ENCODE peak calls at places on chromosomes 13 and 19, in six cellular contexts. D is MM.1S, L is neural progenitor cell, O is trophoblast cell, X is DND-41, Z is GM12878. W is an unnamed sample.
A peak's percentile ranks its signal among the peaks of the same experiment; 100 is the strongest.

GRCh38 chr13:88086577-88086976 is 415.4 kb downstream of the SLITRK5 start:
- DNase-seq in D (peak; percentile 61), L (no peak), O (no peak), X (no peak), Z (no peak), W (no peak)

GRCh38 chr13:111893607-111894443 is 173.1 kb upstream of the SOX1 start:
- DNase-seq in D (no peak), L (peak; percentile 73), O (no peak), X (no peak), Z (no peak), W (no peak)

GRCh38 chr19:18650468-18651001 is 13.7 kb downstream of the KLHL26 start:
- DNase-seq in D (no peak), L (peak; percentile 37), O (no peak), X (no peak), Z (no peak), W (no peak)

GRCh38 chr13:24557121-24557520 is 44.5 kb upstream of the PARP4 start:
- DNase-seq in D (no peak), L (no peak), O (no peak), X (no peak), Z (no peak), W (no peak)

GRCh38 chr13:41603917-41604316 is 146.6 kb downstream of the RGCC start:
- DNase-seq in D (no peak), L (no peak), O (no peak), X (no peak), Z (no peak), W (no peak)

GRCh38 chr13:77325371-77325941 is 1.4 kb downstream of the MYCBP2 start:
- DNase-seq in D (peak; percentile 70), L (no peak), O (no peak), X (peak; percentile 33), Z (no peak), W (peak; percentile 62)

GRCh38 chr19:34595683-34596082 is 81.3 kb downstream of the SCGB2B2 start:
- DNase-seq in D (no peak), L (no peak), O (no peak), X (no peak), Z (no peak), W (no peak)

GRCh38 chr13:91456837-91457236 is 58.4 kb downstream of the GPC5 start:
- DNase-seq in D (no peak), L (no peak), O (no peak), X (no peak), Z (no peak), W (no peak)

GRCh38 chr13:23771966-23772365 is 117.2 kb downstream of the MIPEP start:
- DNase-seq in D (no peak), L (no peak), O (peak; percentile 66), X (no peak), Z (no peak), W (no peak)

GRCh38 chr13:75704942-75705320 is 68.8 kb downstream of the LMO7 start:
- DNase-seq in D (no peak), L (no peak), O (peak; percentile 96), X (no peak), Z (no peak), W (no peak)

GRCh38 chr19:40640744-40641143 is 39.6 kb downstream of the LTBP4 start:
- DNase-seq in D (no peak), L (no peak), O (no peak), X (no peak), Z (no peak), W (peak; percentile 54)
- H3K4me3 ChIP-seq in D (no peak overlapping the region), L (no peak overlapping the region), O (no peak overlapping the region), X (no peak overlapping the region), Z (no peak overlapping the region), W (peak overlapping the region; percentile 41)

GRCh38 chr13:63607153-63607552 is 2191.5 kb upstream of the PCDH20 start:
- DNase-seq in D (no peak), L (no peak), O (no peak), X (no peak), Z (no peak), W (peak; percentile 72)

GRCh38 chr13:63605962-63606361 is 2190.3 kb upstream of the PCDH20 start:
- DNase-seq in D (no peak), L (no peak), O (no peak), X (no peak), Z (no peak), W (no peak)

GRCh38 chr13:63605403-63605802 is 2189.8 kb upstream of the PCDH20 start:
- DNase-seq in D (no peak), L (no peak), O (no peak), X (no peak), Z (no peak), W (no peak)

GRCh38 chr13:63614874-63615612 is 2199.4 kb upstream of the PCDH20 start:
- DNase-seq in D (no peak), L (no peak), O (no peak), X (no peak), Z (no peak), W (no peak)

GRCh38 chr13:63609574-63609973 is 2193.9 kb upstream of the PCDH20 start:
- DNase-seq in D (no peak), L (no peak), O (no peak), X (no peak), Z (no peak), W (no peak)
- H2AFZ ChIP-seq in D (no peak overlapping the region), L (no peak overlapping the region), O (no peak overlapping the region), X (no peak overlapping the region), Z (no peak overlapping the region), W (peak overlapping the region; percentile 38)

DNA sequence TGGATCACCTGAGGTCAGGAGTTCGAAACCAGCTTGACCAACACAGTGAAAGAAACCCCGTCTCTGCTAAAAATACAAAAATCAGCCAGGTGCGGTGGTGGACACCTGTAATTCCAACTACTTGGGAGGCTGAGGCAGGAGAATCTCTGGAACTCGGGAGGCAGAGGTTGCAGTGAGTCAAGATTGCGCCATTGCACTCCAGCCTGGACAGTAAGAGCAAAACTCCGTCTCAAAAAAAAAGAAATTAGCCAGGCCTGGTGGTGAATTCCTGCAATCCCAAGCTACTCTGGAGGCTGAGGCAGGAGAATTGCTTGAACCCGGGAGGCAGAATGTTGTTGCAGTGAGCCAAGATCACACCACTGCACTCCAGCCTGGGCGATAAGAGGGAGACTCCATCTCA is 12.2 kb upstream of the FBXW9 start:
- DNase-seq in D (no peak), L (no peak), O (peak; percentile 66), X (no peak), Z (no peak), W (no peak)
- H3K4me1 ChIP-seq in D (no peaks in the 10 kb centered on the region), L (no peaks in the 10 kb centered on the region), O (no peaks in the 10 kb centered on the region), X (no peaks in the 10 kb centered on the region), Z (no peaks in the 10 kb centered on the region), W (peaks cover 2% of the 10 kb centered on the region)

GRCh38 chr19:3179739-3180293 is 1.2 kb downstream of the S1PR4 start:
- DNase-seq in D (no peak), L (no peak), O (no peak), X (peak; percentile 51), Z (no peak), W (no peak)

GRCh38 chr19:3175761-3176714 is 2.5 kb upstream of the S1PR4 start:
- DNase-seq in D (no peak), L (no peak), O (peak; percentile 97), X (no peak), Z (peak; percentile 57), W (no peak)

GRCh38 chr19:3176715-3177501 is 1.7 kb upstream of the S1PR4 start:
- DNase-seq in D (no peak), L (no peak), O (peak; percentile 46), X (no peak), Z (no peak), W (no peak)

GRCh38 chr19:3178377-3178972 is at the start of gene S1PR4:
- DNase-seq in D (no peak), L (no peak), O (no peak), X (peak; percentile 81), Z (no peak), W (peak; percentile 55)

GRCh38 chr19:3178973-3179738 is 587 bp downstream of the S1PR4 start:
- DNase-seq in D (no peak), L (no peak), O (no peak), X (no peak), Z (no peak), W (no peak)
- H3K4me3 ChIP-seq in D (no peak overlapping the region), L (no peak overlapping the region), O (no peak overlapping the region), X (peak overlapping the region; percentile 82), Z (peak overlapping the region; percentile 81), W (no peak overlapping the region)

DNA sequence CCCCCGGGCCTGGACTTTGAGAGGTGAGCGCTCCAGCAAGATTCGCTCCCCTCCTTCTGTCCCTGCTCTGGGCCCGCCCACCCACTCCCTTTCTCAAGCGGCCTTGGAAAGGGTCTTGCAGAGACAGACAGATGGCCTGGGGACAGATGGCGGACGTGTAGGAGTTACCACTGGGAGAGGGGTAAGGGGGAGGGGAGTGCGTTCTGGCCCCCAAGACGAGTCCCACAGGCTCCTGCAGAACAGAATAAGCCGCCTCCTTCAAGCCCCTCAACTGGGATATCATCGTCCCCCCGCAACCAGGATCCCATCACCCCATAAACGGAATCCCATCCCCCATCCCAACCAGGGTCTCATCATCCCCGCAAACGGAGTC is 3.6 kb upstream of the TNFAIP8L1 start:
- DNase-seq in D (no peak), L (peak; percentile 39), O (no peak), X (no peak), Z (no peak), W (no peak)
- H2AFZ ChIP-seq in D (peak overlapping the region; percentile 88), L (peak overlapping the region; percentile 90), O (peak overlapping the region; percentile 91), X (peak overlapping the region; percentile 100), Z (peak overlapping the region; percentile 84), W (peak overlapping the region; percentile 98)

GRCh38 chr13:31884556-31884955 is 145.2 kb downstream of the RXFP2 start:
- DNase-seq in D (no peak), L (no peak), O (no peak), X (no peak), Z (no peak), W (no peak)
- H3K4me1 ChIP-seq in D (peaks cover 26% of the 10 kb centered on the region), L (no peaks in the 10 kb centered on the region), O (no peaks in the 10 kb centered on the region), X (no peaks in the 10 kb centered on the region), Z (peaks cover 11% of the 10 kb centered on the region), W (no peaks in the 10 kb centered on the region)

GRCh38 chr19:39252458-39252857 is 3.8 kb upstream of the IFNL4 start:
- DNase-seq in D (no peak), L (no peak), O (no peak), X (no peak), Z (no peak), W (no peak)

GRCh38 chr19:39257227-39257626 is 8.6 kb upstream of the IFNL4 start:
- DNase-seq in D (no peak), L (no peak), O (no peak), X (no peak), Z (no peak), W (no peak)

GRCh38 chr19:39251081-39251480 is 2.4 kb upstream of the IFNL4 start:
- DNase-seq in D (no peak), L (no peak), O (peak; percentile 65), X (no peak), Z (no peak), W (no peak)

GRCh38 chr19:39253374-39254149 is 4.9 kb upstream of the IFNL4 start:
- DNase-seq in D (no peak), L (no peak), O (no peak), X (no peak), Z (no peak), W (no peak)

GRCh38 chr19:39254539-39255345 is 6.1 kb upstream of the IFNL4 start:
- DNase-seq in D (no peak), L (no peak), O (no peak), X (no peak), Z (no peak), W (no peak)
- H3K4me3 ChIP-seq in D (no peak overlapping the region), L (no peak overlapping the region), O (no peak overlapping the region), X (no peak overlapping the region), Z (no peak overlapping the region), W (no peak overlapping the region)

W was measured in Karpas-422.